ENCODE peak calls at places on chromosome 12, in ten cellular contexts. E is tibial artery, Y is colonic mucosa, B is fibroblast of lung, X is WERI-Rb-1, V is AG04450, Z is H9, L is brain microvascular endothelial cell, N is GM23338, R is GM12878. F is an unnamed sample. For H3K27me3, the result is how much of the 10 kb centered on the place peaks cover.

GRCh38 chr12:56932867-56933266 is 1.3 kb downstream of the SDR9C7 start:
- DNase-seq in E (no peak), Y (no peak), B (no peak), X (no peak), V (no peak), Z (no peak), L (no peak), N (no peak), R (no peak), F (no peak)

GRCh38 chr12:82595946-82596345 is 90.8 kb upstream of the TMTC2 start:
- DNase-seq in E (no peak), Y (no peak), B (no peak), X (no peak), V (no peak), Z (no peak), L (no peak), N (no peak), R (no peak), F (no peak)

GRCh38 chr12:118371354-118372282 is 1.1 kb downstream of the TAOK3 start:
- DNase-seq in E (no peak), Y (peak), B (no peak), X (peak), V (no peak), Z (peak), L (no peak), N (peak), R (no peak), F (no peak)

GRCh38 chr12:103751600-103751999 is 89.4 kb downstream of the NT5DC3 start:
- DNase-seq in E (no peak), Y (no peak), B (peak), X (no peak), V (no peak), Z (no peak), L (no peak), N (no peak), R (no peak), F (no peak)

GRCh38 chr12:2477009-2477766 is 317.6 kb upstream of the FKBP4 start:
- DNase-seq in E (no peak), Y (no peak), B (no peak), X (peak), V (no peak), Z (no peak), L (no peak), N (no peak), R (no peak), F (no peak)

GRCh38 chr12:65672441-65672840 is 151.8 kb upstream of the HMGA2 start:
- DNase-seq in E (no peak), Y (no peak), B (no peak), X (no peak), V (no peak), Z (no peak), L (no peak), N (peak), R (no peak), F (no peak)

GRCh38 chr12:131195796-131196195 is 242.1 kb downstream of the ADGRD1 start:
- DNase-seq in E (peak), Y (peak), B (no peak), X (no peak), V (no peak), Z (peak), L (no peak), N (no peak), R (no peak), F (no peak)

GRCh38 chr12:75852143-75852542 is 179.4 kb downstream of the PHLDA1 start:
- DNase-seq in E (no peak), Y (no peak), B (no peak), X (no peak), V (no peak), Z (no peak), L (no peak), N (no peak), R (no peak), F (peak)

GRCh38 chr12:75289678-75290200 is 40.4 kb downstream of the CAPS2 start:
- DNase-seq in E (no peak), Y (no peak), B (peak), X (no peak), V (no peak), Z (no peak), L (no peak), N (no peak), R (no peak), F (peak)

GRCh38 chr12:103571286-103571685 is 15.8 kb upstream of the STAB2 start:
- DNase-seq in E (no peak), Y (peak), B (no peak), X (no peak), V (no peak), Z (peak), L (no peak), N (peak), R (no peak), F (no peak)

GRCh38 chr12:2092890-2093289 is 40.1 kb downstream of the CACNA1C start:
- DNase-seq in E (peak), Y (no peak), B (no peak), X (no peak), V (no peak), Z (no peak), L (no peak), N (no peak), R (no peak), F (no peak)

GRCh38 chr12:12943589-12944260 is 8.2 kb downstream of the GPRC5D start:
- DNase-seq in E (no peak), Y (no peak), B (peak), X (no peak), V (no peak), Z (no peak), L (no peak), N (no peak), R (no peak), F (no peak)

GRCh38 chr12:64665506-64665905 is 55.2 kb downstream of the RASSF3 start:
- DNase-seq in E (no peak), Y (peak), B (no peak), X (no peak), V (no peak), Z (peak), L (no peak), N (peak), R (peak), F (no peak)

GRCh38 chr12:124498178-124498869 is 69.1 kb downstream of the NCOR2 start:
- DNase-seq in E (no peak), Y (no peak), B (peak), X (no peak), V (no peak), Z (no peak), L (no peak), N (no peak), R (no peak), F (no peak)

GRCh38 chr12:48021485-48022179 is 17.4 kb upstream of the COL2A1 start:
- DNase-seq in E (no peak), Y (peak), B (no peak), X (no peak), V (no peak), Z (peak), L (no peak), N (peak), R (no peak), F (no peak)

GRCh38 chr12:57894577-57895292 is 46.6 kb upstream of the ATP23 start:
- DNase-seq in E (no peak), Y (peak), B (no peak), X (peak), V (no peak), Z (no peak), L (no peak), N (no peak), R (no peak), F (no peak)

GRCh38 chr12:28550757-28551381 is 360.6 kb downstream of the CCDC91 start:
- DNase-seq in E (no peak), Y (no peak), B (peak), X (no peak), V (peak), Z (no peak), L (peak), N (no peak), R (no peak), F (peak)

GRCh38 chr12:84604541-84604940 is 308.1 kb downstream of the SLC6A15 start:
- DNase-seq in E (no peak), Y (no peak), B (no peak), X (no peak), V (no peak), Z (no peak), L (no peak), N (no peak), R (no peak), F (no peak)

GRCh38 chr12:88553941-88554658 is 26.2 kb downstream of the KITLG start:
- DNase-seq in E (no peak), Y (no peak), B (peak), X (no peak), V (no peak), Z (no peak), L (peak), N (no peak), R (no peak), F (peak)

GRCh38 chr12:111310076-111310870 is 58.6 kb downstream of the PHETA1 start:
- DNase-seq in E (no peak), Y (no peak), B (no peak), X (no peak), V (no peak), Z (no peak), L (no peak), N (no peak), R (no peak), F (no peak)

GRCh38 chr12:65593206-65593833 is 231.0 kb upstream of the HMGA2 start:
- DNase-seq in E (no peak), Y (no peak), B (no peak), X (no peak), V (no peak), Z (no peak), L (no peak), N (no peak), R (no peak), F (no peak)

GRCh38 chr12:14892726-14893442 is 7.2 kb upstream of the MGP start:
- DNase-seq in E (peak), Y (no peak), B (peak), X (peak), V (no peak), Z (no peak), L (peak), N (no peak), R (no peak), F (no peak)

GRCh38 chr12:15196221-15196620 is 25.0 kb downstream of the RERG start:
- DNase-seq in E (no peak), Y (no peak), B (no peak), X (no peak), V (no peak), Z (no peak), L (no peak), N (no peak), R (no peak), F (no peak)

GRCh38 chr12:26736563-26737486 is 96.2 kb downstream of the ITPR2 start:
- DNase-seq in E (no peak), Y (no peak), B (peak), X (no peak), V (no peak), Z (no peak), L (peak), N (no peak), R (no peak), F (no peak)

GRCh38 chr12:26761775-26762174 is 71.2 kb downstream of the ITPR2 start:
- DNase-seq in E (no peak), Y (no peak), B (no peak), X (no peak), V (no peak), Z (no peak), L (no peak), N (no peak), R (no peak), F (no peak)

GRCh38 chr12:108966378-108967151 is 54.3 kb downstream of the SVOP start:
- DNase-seq in E (no peak), Y (no peak), B (no peak), X (no peak), V (no peak), Z (no peak), L (no peak), N (no peak), R (no peak), F (no peak)

GRCh38 chr12:2460051-2460450 is 334.7 kb upstream of the FKBP4 start:
- DNase-seq in E (no peak), Y (no peak), B (no peak), X (no peak), V (no peak), Z (no peak), L (no peak), N (no peak), R (no peak), F (no peak)

GRCh38 chr12:120903818-120904773 is at the start of gene SPPL3:
- DNase-seq in E (peak), Y (peak), B (peak), X (peak), V (peak), Z (peak), L (peak), N (peak), R (peak), F (no peak)

GRCh38 chr12:113221997-113222729 is 899 bp downstream of the TPCN1 start:
- DNase-seq in E (no peak), Y (no peak), B (no peak), X (no peak), V (no peak), Z (no peak), L (no peak), N (no peak), R (no peak), F (no peak)

GRCh38 chr12:86660488-86661171 is 404.4 kb upstream of the MGAT4C start:
- DNase-seq in E (no peak), Y (no peak), B (peak), X (no peak), V (no peak), Z (no peak), L (peak), N (no peak), R (no peak), F (peak)

GRCh38 chr12:127728285-127728684 is 538.7 kb upstream of the TMEM132C start:
- DNase-seq in E (no peak), Y (no peak), B (no peak), X (no peak), V (no peak), Z (no peak), L (no peak), N (no peak), R (no peak), F (no peak)

GRCh38 chr12:49019435-49020317 is 1.1 kb upstream of the PRKAG1 start:
- DNase-seq in E (no peak), Y (no peak), B (peak), X (peak), V (no peak), Z (peak), L (peak), N (peak), R (no peak), F (no peak)

GRCh38 chr12:1289371-1290155 is 298.5 kb downstream of the ERC1 start:
- DNase-seq in E (no peak), Y (no peak), B (no peak), X (no peak), V (no peak), Z (no peak), L (no peak), N (no peak), R (no peak), F (no peak)

GRCh38 chr12:21941522-21942376 is 523 bp upstream of the ABCC9 start:
- DNase-seq in E (peak), Y (peak), B (peak), X (peak), V (no peak), Z (peak), L (peak), N (peak), R (no peak), F (no peak)
- TF ChIP-seq CTCF in E (peak), Y (peak), B (peak), X (peak), V (peak), Z (peak), L (peak), N (peak), R (no peak), F (peak)

DNA sequence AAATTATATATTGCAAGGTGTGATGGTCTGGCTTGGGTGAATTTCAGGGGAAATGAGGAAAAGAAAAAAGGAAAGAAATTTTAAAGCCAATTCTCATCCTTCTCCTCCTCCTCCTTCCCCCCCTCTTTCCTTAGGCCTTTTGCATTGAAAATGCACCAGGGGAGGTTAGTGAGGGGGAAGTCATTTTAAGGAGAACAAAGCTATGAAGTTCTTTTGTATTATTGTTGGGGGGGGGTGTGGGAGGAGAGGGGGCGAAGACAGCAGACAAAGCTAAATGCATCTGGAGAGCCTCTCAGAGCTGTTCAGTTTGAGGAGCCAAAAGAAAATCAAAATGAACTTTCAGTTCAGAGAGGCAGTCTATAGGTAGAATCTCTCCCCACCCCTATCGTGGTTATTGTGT is 1.9 kb downstream of the HOXC4 start:
- DNase-seq in E (no peak), Y (no peak), B (no peak), X (no peak), V (no peak), Z (no peak), L (no peak), N (no peak), R (no peak), F (no peak)
- H3K27me3 ChIP-seq in E (under half), Y (half or more), B (under half), X (under half), V (half or more), Z (half or more), L (half or more), N (half or more), R (under half), F (under half)

DNA sequence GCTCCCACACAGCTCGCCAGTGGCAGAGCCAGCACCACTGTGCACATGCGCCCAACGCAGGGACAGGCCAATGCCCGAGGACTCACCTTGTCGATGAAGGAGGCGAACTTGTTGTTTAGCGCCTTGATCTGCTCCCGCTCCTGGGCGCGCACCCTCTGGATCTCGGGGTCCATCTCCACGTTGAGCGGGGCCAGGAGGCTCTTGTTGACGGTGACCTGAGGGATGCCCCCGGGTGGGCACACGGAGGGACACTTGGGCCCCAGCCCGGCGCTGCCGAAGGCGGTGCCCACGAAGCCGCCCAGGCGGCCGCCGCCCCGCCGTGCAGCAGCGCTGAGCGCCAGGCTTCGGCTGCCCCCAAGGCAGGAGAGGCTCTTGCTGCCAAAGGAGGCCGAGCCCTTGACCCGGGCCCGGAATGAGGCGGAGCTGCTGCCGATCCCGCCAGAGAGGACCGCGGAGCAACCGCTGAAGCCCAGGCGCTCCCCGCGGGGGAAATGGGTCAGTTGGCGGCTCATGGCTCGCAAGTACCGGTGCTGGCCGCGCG is at the start of gene KRT72:
- DNase-seq in E (no peak), Y (no peak), B (no peak), X (no peak), V (no peak), Z (peak), L (no peak), N (peak), R (no peak), F (no peak)
- TF ChIP-seq CTCF in E (no peak), Y (no peak), B (no peak), X (no peak), V (no peak), Z (no peak), L (no peak), N (no peak), R (no peak), F (no peak)

GRCh38 chr12:104852904-104853303 is 105.2 kb downstream of the SLC41A2 start:
- DNase-seq in E (no peak), Y (no peak), B (no peak), X (no peak), V (no peak), Z (no peak), L (no peak), N (no peak), R (no peak), F (no peak)

GRCh38 chr12:104846056-104846762 is 111.9 kb downstream of the SLC41A2 start:
- DNase-seq in E (no peak), Y (no peak), B (no peak), X (no peak), V (no peak), Z (no peak), L (peak), N (no peak), R (no peak), F (no peak)

GRCh38 chr12:104855599-104855998 is 102.5 kb downstream of the SLC41A2 start:
- DNase-seq in E (no peak), Y (no peak), B (no peak), X (no peak), V (no peak), Z (no peak), L (no peak), N (no peak), R (no peak), F (no peak)

GRCh38 chr12:104856548-104856947 is 101.5 kb downstream of the SLC41A2 start:
- DNase-seq in E (no peak), Y (no peak), B (no peak), X (no peak), V (no peak), Z (no peak), L (no peak), N (no peak), R (no peak), F (no peak)

DNA sequence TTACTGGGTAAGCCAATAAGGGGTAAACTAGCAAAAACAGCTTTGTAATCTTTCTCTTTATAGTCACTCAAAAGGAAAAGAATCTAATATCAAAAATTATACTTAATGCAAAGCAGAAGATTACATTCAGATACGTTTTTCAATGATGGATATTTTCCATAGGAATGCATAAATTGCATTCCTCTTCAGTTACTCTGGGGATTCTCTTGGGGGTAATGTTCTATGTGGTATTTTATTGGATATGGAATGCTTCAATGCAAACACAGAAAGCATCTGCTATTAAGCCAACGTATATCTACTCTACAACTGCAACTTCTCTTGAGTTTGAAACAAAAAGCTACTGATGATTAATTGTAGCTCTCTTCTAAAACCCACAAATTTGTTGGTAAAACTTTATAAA is 106.0 kb downstream of the SLC41A2 start:
- DNase-seq in E (no peak), Y (no peak), B (no peak), X (no peak), V (no peak), Z (no peak), L (no peak), N (no peak), R (no peak), F (no peak)
- H3K27me3 ChIP-seq in E (under half), Y (under half), B (under half), X (under half), V (under half), Z (under half), L (under half), N (under half), R (under half), F (under half)

DNA sequence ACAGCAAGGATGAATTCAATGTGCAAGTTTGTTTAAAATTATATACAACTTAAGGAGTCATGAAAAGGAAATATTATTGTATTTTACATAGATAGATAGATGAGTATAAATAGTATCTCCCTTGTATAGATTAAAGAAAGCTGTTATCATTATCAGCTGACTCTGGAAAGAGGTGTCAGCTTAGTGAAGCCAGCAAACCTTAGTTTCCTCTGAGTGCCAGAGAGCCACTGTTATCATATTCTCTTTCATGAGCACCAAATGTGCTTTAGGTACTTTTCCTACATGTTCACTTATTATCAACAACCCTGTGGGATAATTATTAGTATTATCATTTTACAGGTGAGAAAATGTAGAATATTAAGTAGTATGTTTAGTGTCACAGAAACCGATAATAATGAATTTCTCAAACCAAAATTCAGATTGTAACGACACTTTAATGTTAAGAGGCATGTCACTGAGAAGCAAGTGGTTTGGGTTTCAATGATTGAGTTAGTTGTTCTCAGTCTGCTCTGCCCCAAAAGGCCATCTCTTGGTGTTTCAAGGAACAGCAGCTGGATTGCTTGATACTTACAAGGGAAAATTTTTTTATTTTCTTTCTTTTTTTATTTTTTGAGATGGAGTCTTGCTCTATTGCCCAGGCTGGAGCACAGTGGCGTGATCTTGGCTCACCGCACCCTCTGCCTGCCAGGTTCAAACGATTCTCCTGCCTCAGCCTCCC is 53.7 kb downstream of the PLEKHA5 start:
- DNase-seq in E (no peak), Y (no peak), B (peak), X (no peak), V (no peak), Z (no peak), L (no peak), N (peak), R (no peak), F (no peak)
- TF ChIP-seq CTCF in E (no peak), Y (no peak), B (peak), X (no peak), V (peak), Z (peak), L (peak), N (peak), R (no peak), F (peak)

GRCh38 chr12:122028165-122028591 is 6.5 kb downstream of the BCL7A start:
- DNase-seq in E (no peak), Y (no peak), B (no peak), X (no peak), V (no peak), Z (no peak), L (no peak), N (no peak), R (no peak), F (no peak)
- H3K27me3 ChIP-seq in E (under half), Y (under half), B (under half), X (under half), V (under half), Z (under half), L (under half), N (under half), R (under half), F (under half)